ENCODE peak calls at places on chromosomes 12 and 14, in seven cellular contexts. M is stimulated activated CD8-positive, alpha-beta memory T cell treated with anti-CD3 and anti-CD28 coated beads, Interleukin-12 subunit alpha, Interleukin-12 subunit beta, amount 100 ng/mL, for 1 hour; E is activated T-helper 1 cell treated with anti-CD3 and anti-CD28 coated beads, Interleukin-2, amount 50 U/mL, for 16 hours; W is stimulated activated CD4-positive, alpha-beta T cell treated with anti-CD3 and anti-CD28 coated beads, Interleukin-1b, Interleukin-23, amount 100 ng/mL, for 24 hours; R is NCI-H2107; N is neural crest cell; U is EH. K is an unnamed sample.

GRCh38 chr12:59194794-59195193 is 274.5 kb upstream of the LRIG3 start:
- DNase-seq in M (no peak), E (no peak), W (no peak), R (no peak), N (no peak), U (no peak), K (no peak)

GRCh38 chr12:65308601-65309071 is 30.2 kb downstream of the MSRB3 start:
- DNase-seq in M (no peak), E (no peak), W (no peak), R (no peak), N (no peak), U (peak; percentile 63), K (no peak)

GRCh38 chr12:19223018-19223417 is 93.5 kb downstream of the PLEKHA5 start:
- DNase-seq in M (no peak), E (no peak), W (no peak), R (no peak), N (no peak), U (no peak), K (peak; percentile 28)

GRCh38 chr12:116607039-116607438 is 47.9 kb downstream of the MAP1LC3B2 start:
- DNase-seq in M (no peak), E (no peak), W (no peak), R (no peak), N (no peak), U (no peak), K (no peak)

GRCh38 chr12:108756421-108756820 is 25.1 kb upstream of the CORO1C start:
- DNase-seq in M (no peak), E (no peak), W (no peak), R (no peak), N (no peak), U (no peak), K (no peak)

GRCh38 chr12:15526033-15526432 is 203.7 kb downstream of the PTPRO start:
- DNase-seq in M (no peak), E (no peak), W (no peak), R (no peak), N (no peak), U (no peak), K (no peak)

GRCh38 chr14:23112359-23113178 is 6.5 kb downstream of the CEBPE start:
- DNase-seq in M (no peak), E (no peak), W (no peak), R (no peak), N (no peak), U (no peak), K (no peak)

GRCh38 chr12:6141048-6141447 is 16.6 kb upstream of the VWF start:
- DNase-seq in M (peak; percentile 4), E (no peak), W (no peak), R (no peak), N (no peak), U (peak; percentile 43), K (no peak)

GRCh38 chr12:82209533-82209932 is 148.7 kb downstream of the CCDC59 start:
- DNase-seq in M (no peak), E (no peak), W (no peak), R (no peak), N (no peak), U (no peak), K (no peak)

GRCh38 chr14:88424573-88424972 is 39.1 kb downstream of the SPATA7 start:
- DNase-seq in M (no peak), E (no peak), W (no peak), R (no peak), N (no peak), U (peak; percentile 67), K (peak; percentile 1)

GRCh38 chr14:72876021-72876709 is 17.7 kb downstream of the DPF3 start:
- DNase-seq in M (no peak), E (no peak), W (no peak), R (no peak), N (no peak), U (no peak), K (no peak)

GRCh38 chr14:46686652-46687051 is 35.1 kb upstream of the RPL10L start:
- DNase-seq in M (no peak), E (no peak), W (no peak), R (no peak), N (no peak), U (no peak), K (no peak)

GRCh38 chr14:102251161-102251560 is 53.8 kb downstream of the MOK start:
- DNase-seq in M (no peak), E (no peak), W (no peak), R (no peak), N (no peak), U (no peak), K (no peak)

GRCh38 chr14:22886500-22887259 is 3.7 kb downstream of the REM2 start:
- DNase-seq in M (peak; percentile 35), E (peak; percentile 61), W (peak; percentile 13), R (peak; percentile 54), N (peak; percentile 65), U (peak; percentile 76), K (peak; percentile 78)

GRCh38 chr14:63663428-63664142 is 21.9 kb upstream of the WDR89 start:
- DNase-seq in M (no peak), E (no peak), W (no peak), R (no peak), N (no peak), U (peak; percentile 35), K (peak; percentile 6)

GRCh38 chr12:123293178-123293760 is 21.6 kb upstream of the CDK2AP1 start:
- DNase-seq in M (no peak), E (no peak), W (no peak), R (no peak), N (no peak), U (no peak), K (no peak)

GRCh38 chr12:60921541-60921940 is 1325.7 kb downstream of the SLC16A7 start:
- DNase-seq in M (no peak), E (no peak), W (no peak), R (no peak), N (no peak), U (no peak), K (no peak)

GRCh38 chr12:12503384-12504078 is 59.1 kb downstream of the DUSP16 start:
- DNase-seq in M (no peak), E (no peak), W (no peak), R (no peak), N (no peak), U (no peak), K (no peak)

GRCh38 chr12:105978276-105978675 is 160.5 kb downstream of the NUAK1 start:
- DNase-seq in M (no peak), E (no peak), W (no peak), R (no peak), N (peak; percentile 39), U (peak; percentile 73), K (no peak)

GRCh38 chr14:50396636-50397460 is at the start of gene CDKL1:
- DNase-seq in M (peak; percentile 5), E (no peak), W (peak; percentile 32), R (no peak), N (peak; percentile 53), U (peak; percentile 82), K (peak; percentile 73)

GRCh38 chr12:28610401-28611114 is 420.3 kb downstream of the CCDC91 start:
- DNase-seq in M (no peak), E (no peak), W (no peak), R (no peak), N (no peak), U (no peak), K (no peak)